ENCODE peak calls at places on chromosomes 13 and 19, in ten cellular contexts. H is transverse colon, K is glutamatergic neuron, J is tibial artery, B is AG09319, D is heart right ventricle, R is heart left ventricle, L is lower lobe of right lung, M is gastrocnemius medialis, E is mesothelial cell of epicardium. N is an unnamed sample.

GRCh38 chr13:113353254-113353653 is 10.7 kb downstream of the GRTP1 start:
- DNase-seq in H (no peak), K (no peak), J (peak; percentile 33), B (no peak), D (no peak), R (no peak), L (peak; percentile 23), M (peak; percentile 11), E (no peak), N (no peak)

GRCh38 chr19:2309734-2310362 is 1.9 kb upstream of the LINGO3 start:
- DNase-seq in H (no peak), K (no peak), J (no peak), B (no peak), D (no peak), R (no peak), L (no peak), M (no peak), E (no peak), N (no peak)

GRCh38 chr13:28181413-28181812 is 43.1 kb downstream of the PAN3 start:
- DNase-seq in H (no peak), K (no peak), J (no peak), B (no peak), D (no peak), R (no peak), L (no peak), M (no peak), E (no peak), N (no peak)

GRCh38 chr13:43935878-43936277 is 56.2 kb downstream of the LACC1 start:
- DNase-seq in H (no peak), K (no peak), J (no peak), B (no peak), D (no peak), R (no peak), L (no peak), M (no peak), E (no peak), N (no peak)

GRCh38 chr19:16371540-16371986 is 46.9 kb downstream of the KLF2 start:
- DNase-seq in H (peak; percentile 90), K (no peak), J (no peak), B (no peak), D (peak; percentile 69), R (peak; percentile 65), L (peak; percentile 88), M (no peak), E (no peak), N (peak; percentile 90)

GRCh38 chr19:40178756-40179155 is 12.5 kb upstream of the MAP3K10 start:
- DNase-seq in H (no peak), K (no peak), J (no peak), B (no peak), D (no peak), R (no peak), L (no peak), M (no peak), E (no peak), N (no peak)

GRCh38 chr13:91544723-91545122 is 146.3 kb downstream of the GPC5 start:
- DNase-seq in H (no peak), K (peak; percentile 39), J (no peak), B (no peak), D (no peak), R (no peak), L (no peak), M (no peak), E (no peak), N (no peak)

GRCh38 chr19:5563941-5564612 is 3.7 kb downstream of the TINCR start:
- DNase-seq in H (no peak), K (no peak), J (no peak), B (no peak), D (no peak), R (no peak), L (no peak), M (no peak), E (no peak), N (no peak)

GRCh38 chr13:113390874-113391497 is 27.1 kb upstream of the GRTP1 start:
- DNase-seq in H (no peak), K (no peak), J (peak; percentile 21), B (no peak), D (no peak), R (no peak), L (peak; percentile 1), M (no peak), E (no peak), N (no peak)

GRCh38 chr19:54400913-54401312 is 14.4 kb upstream of the TTYH1 start:
- DNase-seq in H (no peak), K (no peak), J (no peak), B (no peak), D (no peak), R (no peak), L (no peak), M (no peak), E (no peak), N (no peak)

GRCh38 chr13:79483302-79483701 is 2.3 kb downstream of the NDFIP2 start:
- DNase-seq in H (no peak), K (no peak), J (no peak), B (no peak), D (no peak), R (no peak), L (no peak), M (no peak), E (no peak), N (no peak)

GRCh38 chr13:111906306-111906705 is 160.6 kb upstream of the SOX1 start:
- DNase-seq in H (no peak), K (no peak), J (no peak), B (no peak), D (no peak), R (no peak), L (no peak), M (no peak), E (no peak), N (no peak)

GRCh38 chr19:11380653-11381534 is 3.2 kb downstream of the EPOR start:
- DNase-seq in H (peak; percentile 96), K (peak; percentile 93), J (peak; percentile 98), B (peak; percentile 84), D (peak; percentile 93), R (peak; percentile 96), L (peak; percentile 95), M (peak; percentile 97), E (peak; percentile 90), N (peak; percentile 96)

GRCh38 chr19:11377756-11378155 is 3.3 kb downstream of the SWSAP1 start:
- DNase-seq in H (no peak), K (no peak), J (no peak), B (no peak), D (no peak), R (no peak), L (no peak), M (no peak), E (no peak), N (no peak)

GRCh38 chr19:11377237-11377636 is 2.8 kb downstream of the SWSAP1 start:
- DNase-seq in H (peak; percentile 48), K (no peak), J (no peak), B (peak; percentile 45), D (no peak), R (no peak), L (no peak), M (peak; percentile 25), E (no peak), N (no peak)

GRCh38 chr19:11379857-11380350 is 4.2 kb downstream of the EPOR start:
- DNase-seq in H (no peak), K (no peak), J (no peak), B (no peak), D (no peak), R (no peak), L (no peak), M (no peak), E (no peak), N (no peak)

DNA sequence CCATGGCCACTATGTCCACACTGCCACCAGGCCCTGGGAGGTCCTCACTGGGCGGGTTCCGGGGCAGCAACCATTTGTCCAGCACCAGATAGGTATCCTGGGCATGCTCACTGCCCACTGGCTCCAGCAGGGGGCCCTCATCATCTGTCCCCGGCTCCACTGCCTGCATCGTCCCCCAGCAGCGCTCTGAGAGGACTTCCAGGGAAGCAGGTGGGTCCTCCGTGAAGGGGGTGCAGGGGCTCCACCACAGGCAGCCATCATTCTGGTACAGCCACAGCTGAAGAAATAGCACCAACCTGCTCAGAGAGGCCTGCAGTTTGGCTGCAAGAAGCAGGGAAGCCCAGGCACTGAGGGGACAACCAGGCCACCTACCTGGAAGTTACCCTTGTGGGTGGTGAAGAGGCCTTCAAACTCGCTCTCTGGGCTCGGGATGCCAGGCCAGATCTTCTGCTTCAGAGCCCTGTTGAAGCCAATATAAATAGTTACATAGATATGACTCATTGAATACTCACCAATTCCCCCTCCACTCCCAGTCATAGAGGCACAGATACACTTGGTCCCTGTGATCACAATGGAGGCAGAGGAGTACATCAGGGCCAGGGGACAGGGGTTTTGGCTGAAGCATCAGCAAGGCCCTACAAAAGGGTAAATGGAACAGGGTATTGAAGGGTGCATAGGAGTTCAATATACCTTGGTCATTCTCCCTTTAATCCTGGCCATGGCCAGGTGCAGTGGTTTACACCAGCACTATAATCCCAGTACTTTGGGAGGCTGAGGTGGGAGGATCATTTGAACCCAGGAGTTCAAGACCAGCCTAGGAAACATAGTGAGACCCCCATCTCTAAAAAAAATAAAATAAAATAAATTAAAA is 4.1 kb downstream of the SWSAP1 start:
- DNase-seq in H (peak; percentile 39), K (peak; percentile 82), J (peak; percentile 77), B (no peak), D (peak; percentile 56), R (peak; percentile 38), L (peak; percentile 64), M (no peak), E (no peak), N (no peak)
- TF ChIP-seq CTCF in H (peak; percentile 46), K (peak; percentile 72), J (peak; percentile 39), B (peak; percentile 59), D (peak; percentile 54), R (peak; percentile 58), L (peak; percentile 67), M (no peak), E (peak; percentile 61), N (no peak)

GRCh38 chr19:18776288-18776594 is 14.9 kb downstream of the COMP start:
- DNase-seq in H (no peak), K (no peak), J (no peak), B (no peak), D (no peak), R (no peak), L (no peak), M (no peak), E (no peak), N (no peak)
- TF ChIP-seq CTCF in H (no peak), K (no peak), J (no peak), B (peak; percentile 47), D (no peak), R (no peak), L (no peak), M (no peak), E (no peak), N (no peak)

GRCh38 chr13:51938454-51938853 is 72.8 kb downstream of the ATP7B start:
- DNase-seq in H (no peak), K (no peak), J (no peak), B (no peak), D (no peak), R (no peak), L (no peak), M (no peak), E (no peak), N (no peak)
- TF ChIP-seq CTCF in H (no peak), K (no peak), J (no peak), B (no peak), D (no peak), R (no peak), L (no peak), M (no peak), E (no peak), N (no peak)

DNA sequence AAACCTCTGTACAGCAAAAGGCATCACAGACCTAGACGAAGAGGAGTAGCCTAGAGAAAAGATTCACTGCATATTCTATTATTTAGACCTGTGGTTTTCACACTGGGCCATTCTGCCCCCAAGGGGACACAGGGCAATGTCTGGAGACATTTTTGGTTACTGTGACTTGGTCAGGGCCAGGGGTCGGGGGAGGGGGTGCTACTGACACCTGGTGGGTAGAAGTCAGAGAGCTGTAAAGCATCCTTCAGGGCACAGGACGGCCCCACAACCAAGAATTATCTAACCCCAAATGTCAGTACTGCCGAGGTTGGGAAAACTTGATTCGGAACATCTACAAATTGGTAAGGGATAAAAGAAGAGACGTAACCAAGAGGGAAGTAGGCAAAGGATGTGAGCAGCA is 11.3 kb downstream of the ELAVL1 start:
- DNase-seq in H (no peak), K (no peak), J (no peak), B (no peak), D (no peak), R (no peak), L (no peak), M (no peak), E (no peak), N (no peak)
- TF ChIP-seq CTCF in H (no peak), K (no peak), J (no peak), B (no peak), D (no peak), R (no peak), L (no peak), M (no peak), E (no peak), N (no peak)